ENCODE peak calls at places on chromosomes 6 and 20, in seven cellular contexts. C is GM06990, J is lower lobe of right lung, L is body of pancreas, M is uterus, P is dorsolateral prefrontal cortex, D is GM12865. X is an unnamed sample.

GRCh38 chr6:166826264-166826663 is 130.1 kb downstream of the RNASET2 start:
- DNase-seq in C (no peak), J (no peak), L (no peak), M (no peak), P (no peak), D (no peak), X (no peak)

GRCh38 chr6:52420668-52421358 is 671 bp downstream of the EFHC1 start:
- DNase-seq in C (no peak), J (no peak), L (peak), M (no peak), P (no peak), D (no peak), X (no peak)

GRCh38 chr6:170110201-170111140 is 180.4 kb downstream of the DLL1 start:
- DNase-seq in C (no peak), J (no peak), L (no peak), M (no peak), P (peak), D (no peak), X (no peak)

GRCh38 chr6:107114872-107115694 is at the start of gene BEND3:
- DNase-seq in C (peak), J (peak), L (peak), M (no peak), P (no peak), D (peak), X (no peak)

GRCh38 chr20:43761396-43762340 is 34.9 kb upstream of the GTSF1L start:
- DNase-seq in C (no peak), J (no peak), L (no peak), M (no peak), P (no peak), D (no peak), X (no peak)

GRCh38 chr20:29497261-29497671 is 1760.2 kb upstream of the DEFB115 start:
- DNase-seq in C (peak), J (peak), L (no peak), M (no peak), P (no peak), D (peak), X (no peak)

GRCh38 chr20:17646901-17647301 is 35.1 kb downstream of the RRBP1 start:
- DNase-seq in C (no peak), J (peak), L (peak), M (no peak), P (no peak), D (no peak), X (no peak)

GRCh38 chr20:64109831-64110391 is 2.5 kb upstream of the NPBWR2 start:
- DNase-seq in C (no peak), J (peak), L (peak), M (no peak), P (no peak), D (no peak), X (no peak)

GRCh38 chr6:27127874-27128795 is 119.4 kb upstream of the PRSS16 start:
- DNase-seq in C (no peak), J (no peak), L (no peak), M (no peak), P (no peak), D (no peak), X (no peak)

GRCh38 chr20:53918949-53919361 is 151.4 kb downstream of the BCAS1 start:
- DNase-seq in C (no peak), J (no peak), L (no peak), M (no peak), P (no peak), D (peak), X (no peak)

DNA sequence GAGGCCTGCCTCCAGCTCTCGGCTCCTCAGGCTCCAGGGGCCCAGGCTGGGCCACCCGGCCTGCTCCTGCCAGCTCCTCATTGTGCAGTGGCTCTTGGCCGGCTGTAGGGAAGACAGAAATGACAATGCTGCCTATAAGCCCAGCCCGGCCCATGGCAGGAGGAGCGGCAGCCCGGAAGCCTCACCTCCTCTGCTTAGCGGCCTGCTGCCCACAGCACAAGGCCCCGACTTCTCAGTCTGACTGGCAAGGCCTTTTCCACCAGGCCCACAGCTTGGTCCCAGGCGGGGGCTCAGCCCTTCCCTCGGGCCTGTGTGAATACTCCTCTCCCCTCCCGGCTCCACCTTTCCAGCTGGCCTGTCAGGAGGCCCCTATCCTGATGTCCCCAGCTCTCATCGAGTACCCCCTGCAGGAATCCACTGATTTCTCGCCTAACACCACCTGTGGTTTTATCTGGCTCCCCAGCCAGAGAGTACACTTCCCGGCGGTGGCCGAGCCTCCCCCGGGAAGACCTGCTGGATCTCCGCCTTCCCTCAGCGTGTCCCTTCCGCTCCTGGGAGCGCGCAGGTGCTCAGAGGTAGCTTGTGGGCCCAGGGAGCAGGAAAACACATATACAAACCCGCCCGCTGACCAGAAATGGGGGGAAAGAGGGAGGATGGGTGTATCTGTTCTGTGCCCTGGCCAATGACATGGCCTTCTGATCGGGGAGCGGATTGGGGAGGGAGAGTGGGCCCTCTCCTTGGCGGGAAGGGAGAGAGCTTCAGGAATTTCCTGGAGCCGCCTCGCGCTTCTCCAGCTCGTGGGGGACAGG is 963 bp downstream of the DDRGK1 start:
- DNase-seq in C (peak), J (no peak), L (peak), M (no peak), P (no peak), D (peak), X (no peak)
- H3K4me3 ChIP-seq in C (peak), J (peak), L (peak), M (peak), P (peak), D (peak), X (peak)

DNA sequence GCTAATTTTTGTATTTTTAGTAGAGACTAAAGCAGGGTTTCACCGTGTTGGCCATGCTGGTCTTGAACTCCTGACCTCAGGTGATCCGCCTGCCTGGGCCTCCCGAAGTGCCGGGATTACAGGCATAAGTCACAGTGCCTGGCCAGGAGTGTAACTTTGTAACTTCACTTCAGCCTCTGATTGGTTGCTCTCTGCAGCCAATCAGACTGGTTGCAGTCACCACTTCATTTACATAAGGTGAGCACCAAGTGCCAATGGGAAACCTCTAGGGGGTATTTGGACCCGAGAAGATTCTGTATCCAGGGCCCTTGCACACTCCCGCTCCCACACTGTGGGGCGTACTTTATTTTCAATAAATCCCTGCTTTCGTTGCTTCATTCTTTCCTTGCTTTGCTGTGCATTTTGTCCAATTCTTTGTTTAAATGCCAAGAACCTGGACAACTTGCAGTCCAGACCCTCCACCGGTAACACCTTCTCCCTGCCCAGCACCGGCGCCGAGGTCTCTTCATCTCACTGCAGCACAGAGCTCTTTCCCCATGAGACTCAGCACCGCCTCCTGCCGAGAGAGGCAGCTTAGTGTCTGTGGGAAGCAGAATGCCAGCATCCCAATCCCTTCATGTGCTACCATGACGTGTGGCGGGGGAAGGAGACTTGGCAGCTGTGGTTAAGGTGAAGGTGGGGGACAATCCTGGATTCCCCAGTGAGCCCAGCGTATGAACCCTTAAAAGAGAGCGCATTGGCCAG is 14.0 kb upstream of the MRGBP start:
- DNase-seq in C (no peak), J (no peak), L (no peak), M (no peak), P (no peak), D (no peak), X (no peak)
- TF ChIP-seq CTCF in C (no peak), J (no peak), L (no peak), M (no peak), P (no peak), D (peak), X (peak)

DNA sequence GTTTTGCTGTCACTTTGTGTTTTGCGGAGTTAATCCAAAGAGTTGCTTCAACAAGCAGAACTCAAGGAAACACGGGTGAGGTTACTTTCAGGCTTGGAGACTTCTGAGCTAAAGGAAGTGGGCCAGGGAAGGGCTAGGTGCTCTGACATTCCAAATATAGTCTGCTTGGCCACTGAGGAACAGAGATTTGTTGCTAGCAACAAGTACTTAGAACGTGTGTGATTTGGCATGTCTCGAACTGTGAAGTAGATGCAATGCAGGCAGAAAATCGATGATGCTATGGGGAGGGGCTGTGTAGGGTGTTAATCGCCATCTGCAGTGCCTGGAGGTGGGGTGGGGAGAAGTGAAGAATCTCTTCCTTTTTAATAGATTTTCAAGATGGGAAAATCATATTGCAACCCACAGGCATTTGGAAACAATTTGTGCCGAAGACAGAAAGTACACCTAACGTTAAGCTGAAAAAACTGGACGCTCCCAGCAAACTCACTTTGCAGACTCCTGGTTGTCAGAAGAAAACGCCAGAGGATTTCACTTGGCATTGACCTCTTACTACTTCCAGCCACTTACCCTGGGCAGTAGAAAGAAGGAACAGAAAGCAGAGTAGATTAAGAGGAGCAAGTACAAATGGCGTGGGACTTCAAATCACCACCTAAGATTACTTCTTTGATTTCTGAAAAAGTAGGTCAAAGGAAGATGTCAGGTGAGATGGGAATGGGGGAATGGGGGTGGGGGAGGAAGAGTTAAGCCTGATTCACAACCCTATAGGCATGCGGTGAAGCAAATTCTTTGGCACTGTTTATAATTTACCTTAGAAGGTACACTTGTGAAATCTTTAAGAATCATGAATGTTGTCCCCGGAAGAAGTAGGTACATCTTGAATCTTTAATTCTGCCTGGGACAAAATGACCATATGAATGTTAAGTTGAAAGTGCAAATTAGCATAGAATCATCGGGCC is 314.1 kb downstream of the CD83 start:
- DNase-seq in C (no peak), J (no peak), L (no peak), M (no peak), P (no peak), D (no peak), X (no peak)
- H3K4me3 ChIP-seq in C (no peak), J (peak), L (no peak), M (no peak), P (no peak), D (no peak), X (no peak)

GRCh38 chr6:43784049-43784855 is 14.2 kb downstream of the VEGFA start:
- DNase-seq in C (no peak), J (peak), L (no peak), M (no peak), P (no peak), D (no peak), X (no peak)

GRCh38 chr6:43785904-43786303 is 15.9 kb downstream of the VEGFA start:
- DNase-seq in C (no peak), J (no peak), L (no peak), M (no peak), P (no peak), D (no peak), X (no peak)

GRCh38 chr6:43782764-43783513 is 12.9 kb downstream of the VEGFA start:
- DNase-seq in C (no peak), J (no peak), L (no peak), M (no peak), P (no peak), D (no peak), X (no peak)

GRCh38 chr6:43786664-43787329 is 16.8 kb downstream of the VEGFA start:
- DNase-seq in C (no peak), J (peak), L (peak), M (no peak), P (no peak), D (no peak), X (no peak)

DNA sequence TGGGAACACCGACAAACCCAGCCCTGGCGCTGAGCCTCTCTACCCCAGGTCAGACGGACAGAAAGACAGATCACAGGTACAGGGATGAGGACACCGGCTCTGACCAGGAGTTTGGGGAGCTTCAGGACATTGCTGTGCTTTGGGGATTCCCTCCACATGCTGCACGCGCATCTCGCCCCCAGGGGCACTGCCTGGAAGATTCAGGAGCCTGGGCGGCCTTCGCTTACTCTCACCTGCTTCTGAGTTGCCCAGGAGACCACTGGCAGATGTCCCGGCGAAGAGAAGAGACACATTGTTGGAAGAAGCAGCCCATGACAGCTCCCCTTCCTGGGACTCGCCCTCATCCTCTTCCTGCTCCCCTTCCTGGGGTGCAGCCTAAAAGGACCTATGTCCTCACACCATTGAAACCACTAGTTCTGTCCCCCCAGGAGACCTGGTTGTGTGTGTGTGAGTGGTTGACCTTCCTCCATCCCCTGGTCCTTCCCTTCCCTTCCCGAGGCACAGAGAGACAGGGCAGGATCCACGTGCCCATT is 15.3 kb downstream of the VEGFA start:
- DNase-seq in C (no peak), J (peak), L (no peak), M (no peak), P (no peak), D (no peak), X (no peak)
- TF ChIP-seq CTCF in C (no peak), J (no peak), L (no peak), M (no peak), P (no peak), D (no peak), X (no peak)

DNA sequence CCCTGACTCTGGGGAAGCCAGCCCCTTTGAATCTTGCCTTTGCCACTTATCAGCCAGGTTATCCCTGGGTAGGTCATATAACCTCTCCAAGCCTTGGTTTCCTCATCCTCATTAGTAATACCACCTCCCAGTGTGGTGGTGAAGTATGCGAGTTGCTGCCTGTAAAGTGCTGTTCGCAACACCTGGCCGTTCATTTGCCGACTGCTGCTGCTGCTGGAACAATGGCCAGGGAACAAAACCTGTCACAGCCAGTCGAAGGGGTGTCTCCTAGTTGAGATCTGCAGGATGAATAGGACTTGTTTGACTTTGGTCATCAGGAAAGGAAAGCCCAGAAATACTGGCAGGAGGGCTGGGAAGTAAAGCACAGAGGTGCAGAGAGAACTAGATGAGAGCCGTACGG is 6.1 kb downstream of the MANBAL start:
- DNase-seq in C (no peak), J (no peak), L (no peak), M (no peak), P (no peak), D (no peak), X (no peak)
- H3K4me3 ChIP-seq in C (no peak), J (no peak), L (no peak), M (no peak), P (no peak), D (no peak), X (no peak)

GRCh38 chr6:747006-747405 is 54.1 kb upstream of the EXOC2 start:
- DNase-seq in C (no peak), J (no peak), L (no peak), M (no peak), P (no peak), D (no peak), X (no peak)
- TF ChIP-seq CTCF in C (no peak), J (no peak), L (no peak), M (no peak), P (no peak), D (no peak), X (no peak)

GRCh38 chr20:2468581-2469407 is 1.8 kb downstream of the SNRPB start:
- DNase-seq in C (no peak), J (no peak), L (no peak), M (no peak), P (no peak), D (peak), X (no peak)

GRCh38 chr20:2470051-2470431 is 548 bp downstream of the SNRPB start:
- DNase-seq in C (no peak), J (no peak), L (peak), M (peak), P (no peak), D (peak), X (no peak)

GRCh38 chr20:2470432-2471193 is at the start of gene SNRPB:
- DNase-seq in C (peak), J (peak), L (peak), M (peak), P (peak), D (peak), X (peak)

GRCh38 chr20:2465100-2465499 is 5.5 kb downstream of the SNRPB start:
- DNase-seq in C (no peak), J (no peak), L (no peak), M (no peak), P (no peak), D (no peak), X (no peak)

GRCh38 chr20:2467412-2467811 is 3.2 kb downstream of the SNRPB start:
- DNase-seq in C (no peak), J (no peak), L (no peak), M (no peak), P (no peak), D (no peak), X (no peak)
- H3K4me3 ChIP-seq in C (no peak), J (no peak), L (no peak), M (no peak), P (no peak), D (no peak), X (no peak)

GRCh38 chr6:50929323-50929722 is 110.7 kb downstream of the TFAP2B start:
- DNase-seq in C (no peak), J (no peak), L (no peak), M (no peak), P (no peak), D (no peak), X (no peak)
- TF ChIP-seq CTCF in C (no peak), J (no peak), L (no peak), M (no peak), P (no peak), D (no peak), X (no peak)

DNA sequence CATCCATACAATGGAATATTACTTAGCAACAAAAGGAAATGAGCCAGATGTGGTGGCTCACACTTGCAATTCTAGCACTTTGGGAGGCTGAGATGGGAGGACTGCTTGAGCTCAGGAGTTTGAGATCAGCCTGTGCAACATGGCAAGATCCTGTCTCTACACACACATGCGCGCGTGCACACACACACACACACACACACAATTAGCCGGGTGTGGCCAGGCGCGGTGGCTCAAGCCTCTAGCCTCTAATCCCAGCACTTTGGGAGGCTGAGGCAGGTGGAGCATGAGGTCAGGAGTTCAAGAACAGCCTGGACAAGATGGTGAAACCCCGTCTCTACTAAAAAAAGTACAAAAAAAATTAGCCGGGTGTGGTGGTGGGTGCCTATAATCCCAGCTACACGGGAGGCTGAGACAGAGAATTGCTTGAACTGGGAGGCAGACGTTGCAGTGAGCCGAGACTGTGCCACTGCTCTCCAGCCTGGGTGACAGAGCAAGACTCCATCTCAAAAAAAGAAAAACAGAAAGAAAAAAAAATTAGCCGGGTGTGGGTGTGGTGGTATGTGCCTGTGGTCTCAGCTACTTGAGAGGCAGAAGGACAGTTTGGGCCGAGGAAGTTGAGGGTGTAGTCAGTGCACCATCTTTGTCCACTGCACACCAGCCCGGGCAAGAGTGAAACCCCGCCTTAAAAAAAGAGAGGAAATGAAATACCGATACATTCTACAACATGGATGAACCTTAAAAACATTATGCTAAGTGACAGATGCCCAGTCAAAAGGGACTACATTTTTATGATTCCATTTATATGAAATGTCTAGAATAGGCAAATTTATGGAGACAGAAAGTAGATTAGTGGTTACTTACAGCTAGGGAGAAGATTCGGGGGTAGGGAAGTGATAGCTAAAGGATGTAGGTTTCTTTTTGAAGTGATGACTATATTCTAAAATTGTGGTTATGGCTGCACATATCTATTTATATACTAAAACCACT is 52.5 kb downstream of the RBL1 start:
- DNase-seq in C (peak), J (no peak), L (no peak), M (no peak), P (no peak), D (peak), X (no peak)
- H3K4me3 ChIP-seq in C (peak), J (peak), L (no peak), M (no peak), P (no peak), D (peak), X (no peak)